ENCODE peak calls at places on chromosome 14, in six cellular contexts. K is choroid plexus epithelial cell, R is HFF-Myc, O is tibial artery, S is upper lobe of left lung, G is pancreas. C is an unnamed sample.

GRCh38 chr14:29037428-29037827 is 270.8 kb downstream of the FOXG1 start:
- DNase-seq in K (peak), R (peak), O (no peak), S (no peak), G (no peak), C (peak)

GRCh38 chr14:29273513-29273912 is 506.9 kb downstream of the FOXG1 start:
- DNase-seq in K (no peak), R (no peak), O (no peak), S (no peak), G (no peak), C (no peak)

GRCh38 chr14:87334997-87335675 is 657.8 kb downstream of the GALC start:
- DNase-seq in K (no peak), R (no peak), O (no peak), S (no peak), G (no peak), C (peak)

GRCh38 chr14:86815341-86815740 is 1177.6 kb downstream of the GALC start:
- DNase-seq in K (no peak), R (no peak), O (no peak), S (no peak), G (no peak), C (no peak)

GRCh38 chr14:33150662-33151061 is 212.0 kb downstream of the NPAS3 start:
- DNase-seq in K (no peak), R (no peak), O (no peak), S (no peak), G (no peak), C (no peak)

GRCh38 chr14:51901475-51902024 is 41.1 kb downstream of the GNG2 start:
- DNase-seq in K (no peak), R (no peak), O (no peak), S (no peak), G (no peak), C (no peak)

GRCh38 chr14:64782196-64782595 is 78.0 kb downstream of the PLEKHG3 start:
- DNase-seq in K (no peak), R (no peak), O (no peak), S (no peak), G (no peak), C (no peak)

GRCh38 chr14:23153891-23154796 is 29.3 kb downstream of the SLC7A8 start:
- DNase-seq in K (peak), R (peak), O (peak), S (peak), G (peak), C (peak)

GRCh38 chr14:100047600-100047999 is 17.6 kb upstream of the EVL start:
- DNase-seq in K (no peak), R (no peak), O (no peak), S (no peak), G (no peak), C (no peak)

GRCh38 chr14:102971836-102972606 is 49.6 kb downstream of the AMN start:
- DNase-seq in K (no peak), R (no peak), O (no peak), S (no peak), G (no peak), C (no peak)

GRCh38 chr14:55053500-55053899 is 2.1 kb downstream of the MAPK1IP1L start:
- DNase-seq in K (no peak), R (no peak), O (no peak), S (no peak), G (no peak), C (no peak)

GRCh38 chr14:98913967-98914620 is 357.9 kb downstream of the BCL11B start:
- DNase-seq in K (no peak), R (no peak), O (no peak), S (no peak), G (no peak), C (no peak)

GRCh38 chr14:77084991-77085390 is 13.1 kb upstream of the CIPC start:
- DNase-seq in K (no peak), R (no peak), O (no peak), S (no peak), G (no peak), C (no peak)
- H3K4me3 ChIP-seq in K (no peak), R (no peak), O (no peak), S (no peak), G (no peak), C (no peak)

GRCh38 chr14:50668852-50669194 is 717 bp upstream of the SAV1 start:
- DNase-seq in K (no peak), R (no peak), O (no peak), S (no peak), G (no peak), C (no peak)

GRCh38 chr14:50668008-50668851 is at the start of gene SAV1:
- DNase-seq in K (peak), R (no peak), O (peak), S (peak), G (peak), C (peak)

GRCh38 chr14:50669441-50669986 is 1.4 kb upstream of the SAV1 start:
- DNase-seq in K (no peak), R (no peak), O (no peak), S (no peak), G (no peak), C (no peak)

GRCh38 chr14:50667491-50668007 is 557 bp downstream of the SAV1 start:
- DNase-seq in K (no peak), R (no peak), O (peak), S (peak), G (peak), C (peak)

DNA sequence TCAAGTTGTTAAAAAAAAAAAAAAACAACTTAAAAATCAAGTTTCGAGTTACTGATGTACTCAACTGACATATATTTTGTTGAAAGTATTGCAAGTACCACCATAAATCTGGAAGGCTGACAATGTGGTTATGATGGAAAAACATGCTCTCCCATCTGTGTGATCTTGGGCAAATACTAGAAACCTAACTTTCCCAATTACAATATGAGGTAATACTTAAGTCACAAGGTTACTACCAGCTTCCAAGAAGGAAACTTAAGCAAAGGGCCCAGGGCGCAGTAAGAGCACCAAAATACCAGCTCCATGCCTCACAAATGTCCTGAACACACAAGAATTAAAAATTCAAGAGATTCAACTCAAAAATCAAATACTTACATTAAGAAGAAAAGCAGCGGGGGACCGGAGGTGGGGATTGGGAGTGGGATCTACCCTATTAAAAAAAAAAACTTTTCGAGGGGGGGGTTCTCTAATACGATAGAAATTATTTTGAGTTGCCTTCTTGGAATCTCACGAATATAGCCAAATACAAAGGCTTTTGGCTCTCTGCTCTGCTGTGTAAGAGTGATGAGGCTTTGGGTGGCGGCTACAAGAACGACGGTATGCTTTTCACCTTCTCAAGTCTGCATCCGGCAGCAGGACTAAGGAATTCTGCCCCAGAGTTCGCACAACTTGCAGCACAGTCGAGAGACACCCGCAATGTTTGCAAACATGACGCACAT is 1.2 kb downstream of the SAV1 start:
- DNase-seq in K (peak), R (no peak), O (peak), S (peak), G (no peak), C (peak)
- TF ChIP-seq CTCF in K (no peak), R (no peak), O (no peak), S (no peak), G (no peak), C (no peak)

GRCh38 chr14:65832431-65833253 is 420.1 kb downstream of the FUT8 start:
- DNase-seq in K (peak), R (no peak), O (no peak), S (no peak), G (no peak), C (no peak)
- H3K4me3 ChIP-seq in K (no peak), R (no peak), O (no peak), S (no peak), G (no peak), C (no peak)

GRCh38 chr14:47536341-47536740 is 139.1 kb downstream of the MDGA2 start:
- DNase-seq in K (no peak), R (no peak), O (no peak), S (no peak), G (no peak), C (no peak)

GRCh38 chr14:47541652-47542051 is 133.8 kb downstream of the MDGA2 start:
- DNase-seq in K (no peak), R (no peak), O (no peak), S (no peak), G (no peak), C (no peak)

DNA sequence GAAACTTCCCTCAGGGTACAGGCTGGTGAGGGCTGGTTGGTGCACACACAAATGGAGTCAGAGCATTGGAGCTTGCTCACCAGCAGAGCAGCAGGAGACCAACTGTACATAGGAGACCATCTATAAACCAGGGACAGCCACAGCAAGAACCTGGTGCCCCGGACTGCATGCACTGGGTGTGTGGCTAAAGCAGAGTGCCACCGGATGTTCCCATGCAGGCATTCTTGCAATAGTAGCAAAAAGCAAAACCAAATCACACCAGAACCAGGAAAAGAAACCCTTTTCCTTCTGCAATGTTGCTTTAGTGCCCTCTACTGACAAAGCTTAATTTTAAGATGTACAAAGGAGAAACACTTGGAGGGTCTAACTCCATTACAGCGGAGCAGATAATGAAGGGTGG is 136.3 kb downstream of the MDGA2 start:
- DNase-seq in K (peak), R (no peak), O (no peak), S (no peak), G (no peak), C (no peak)
- TF ChIP-seq CTCF in K (peak), R (no peak), O (peak), S (no peak), G (no peak), C (no peak)

GRCh38 chr14:105020815-105021655 is at the start of gene CDCA4:
- DNase-seq in K (peak), R (peak), O (peak), S (peak), G (peak), C (peak)

GRCh38 chr14:105019861-105020814 is 745 bp downstream of the CDCA4 start:
- DNase-seq in K (peak), R (no peak), O (no peak), S (peak), G (no peak), C (peak)

GRCh38 chr14:105023144-105023543 is 2.3 kb upstream of the CDCA4 start:
- DNase-seq in K (peak), R (no peak), O (no peak), S (no peak), G (no peak), C (peak)

GRCh38 chr14:105022276-105022670 is 1.4 kb upstream of the CDCA4 start:
- DNase-seq in K (no peak), R (no peak), O (no peak), S (no peak), G (no peak), C (no peak)

DNA sequence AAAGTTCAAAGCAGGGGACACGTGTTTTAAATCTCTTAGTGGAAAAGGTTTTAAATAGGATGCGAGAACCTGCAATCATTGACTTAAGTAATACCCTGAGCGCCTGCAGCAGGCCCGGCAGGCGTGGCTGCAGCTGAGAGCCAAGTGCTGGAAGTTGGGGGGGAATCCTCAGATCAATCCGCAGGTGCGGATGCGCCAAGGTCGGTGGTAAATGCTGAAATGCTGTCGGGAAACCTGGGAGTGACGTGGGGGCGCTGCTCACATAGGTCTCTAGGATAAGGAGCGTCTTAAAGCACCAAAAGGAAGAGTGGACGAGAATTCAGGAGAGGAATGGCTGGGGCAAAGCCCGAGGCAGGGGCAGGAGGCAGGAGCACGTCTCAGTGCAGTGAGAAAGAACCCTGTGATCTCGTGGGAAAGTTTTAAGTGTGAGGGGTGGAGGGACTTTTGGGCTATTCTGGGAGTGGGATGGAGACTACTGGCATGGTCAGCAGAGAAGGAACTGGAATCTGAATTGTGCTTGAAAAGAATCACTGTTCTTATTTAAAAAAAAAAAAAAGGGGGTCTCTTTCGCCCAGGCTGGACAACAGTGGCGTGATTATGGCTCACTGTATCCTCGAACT is 883 bp upstream of the CDCA4 start:
- DNase-seq in K (peak), R (no peak), O (no peak), S (peak), G (peak), C (peak)
- H3K4me3 ChIP-seq in K (peak), R (peak), O (peak), S (peak), G (peak), C (peak)

GRCh38 chr14:63362305-63362914 is 43.7 kb upstream of the GPHB5 start:
- DNase-seq in K (no peak), R (no peak), O (no peak), S (no peak), G (no peak), C (no peak)

GRCh38 chr14:63361790-63362189 is 43.1 kb upstream of the GPHB5 start:
- DNase-seq in K (no peak), R (no peak), O (no peak), S (no peak), G (no peak), C (no peak)

GRCh38 chr14:63357841-63358240 is 39.1 kb upstream of the GPHB5 start:
- DNase-seq in K (no peak), R (no peak), O (no peak), S (no peak), G (no peak), C (no peak)
- TF ChIP-seq CTCF in K (no peak), R (no peak), O (no peak), S (no peak), G (no peak), C (no peak)